ENCODE peak calls at places on chromosome 3, in four cellular contexts. O, Q, S and U are unnamed samples.

GRCh38 chr3:184351511-184352148 is 9.8 kb downstream of the CLCN2 start:
- DNase-seq in S (no peak), Q (no peak), O (no peak), U (no peak)

GRCh38 chr3:25423780-25424179 is 4.3 kb upstream of the RARB start:
- DNase-seq in O (no peak), S (no peak), Q (no peak), U (no peak)

GRCh38 chr3:73094127-73094526 is 32.7 kb downstream of the EBLN2 start:
- DNase-seq in Q (no peak), O (no peak), S (no peak), U (no peak)

GRCh38 chr3:132220986-132221385 is 96.2 kb upstream of the ACP3 start:
- DNase-seq in S (no peak), Q (no peak), O (no peak), U (no peak)

GRCh38 chr3:62318752-62319569 is 54.4 kb downstream of the FEZF2 start:
- DNase-seq in S (peak; percentile 96), O (peak; percentile 85), Q (peak; percentile 70), U (peak; percentile 91)

GRCh38 chr3:64084640-64085039 is 61.3 kb upstream of the PSMD6 start:
- DNase-seq in S (no peak), Q (no peak), O (no peak), U (no peak)

GRCh38 chr3:5295191-5295690 is 107.7 kb downstream of the EDEM1 start:
- DNase-seq in O (no peak), S (no peak), Q (no peak), U (no peak)

GRCh38 chr3:31291818-31292217 is 240.9 kb upstream of the STT3B start:
- DNase-seq in O (no peak), Q (no peak), S (no peak), U (no peak)

GRCh38 chr3:186849392-186849975 is 7.0 kb downstream of the ADIPOQ start:
- DNase-seq in S (peak; percentile 54), O (no peak), Q (no peak), U (no peak)

GRCh38 chr3:79139395-79140060 is 628.3 kb downstream of the ROBO1 start:
- DNase-seq in Q (no peak), O (no peak), S (no peak), U (no peak)

GRCh38 chr3:113912551-113913246 is 35.1 kb upstream of the ZDHHC23 start:
- DNase-seq in O (no peak), S (peak; percentile 73), Q (no peak), U (no peak)

GRCh38 chr3:184551103-184551502 is 10.5 kb upstream of the EPHB3 start:
- DNase-seq in S (no peak), O (no peak), Q (no peak), U (no peak)

GRCh38 chr3:128385080-128385832 is 81.4 kb downstream of the DNAJB8 start:
- DNase-seq in Q (peak; percentile 70), O (peak; percentile 77), S (no peak), U (peak; percentile 91)

GRCh38 chr3:172140499-172141391 is 101.4 kb downstream of the FNDC3B start:
- DNase-seq in Q (peak; percentile 61), O (peak; percentile 58), S (no peak), U (no peak)

GRCh38 chr3:125556314-125556713 is 36.3 kb upstream of the SNX4 start:
- DNase-seq in S (no peak), O (no peak), Q (no peak), U (no peak)

GRCh38 chr3:43641306-43642114 is 19.7 kb upstream of the ANO10 start:
- DNase-seq in O (no peak), S (no peak), Q (no peak), U (no peak)

DNA sequence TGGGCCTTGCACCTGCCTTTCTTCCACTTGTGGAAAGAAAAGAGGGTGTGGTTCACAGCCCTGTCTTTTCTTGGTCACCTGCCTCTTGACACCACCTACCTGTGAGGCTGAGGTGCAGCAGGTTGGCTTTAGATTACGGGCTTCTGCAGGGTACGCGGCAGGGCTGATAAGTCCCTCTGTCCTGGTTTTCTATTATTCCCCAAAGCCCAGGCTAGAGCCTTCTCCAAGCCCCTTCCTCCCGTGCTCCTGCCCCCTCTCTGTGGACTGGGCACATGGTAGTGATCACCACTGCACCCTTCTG is 44.8 kb upstream of the HACD2 start:
- DNase-seq in Q (no peak), O (no peak), S (no peak), U (no peak)
- H3K4me1 ChIP-seq in Q (peaks cover 23% of the 10 kb centered on the region), O (no peaks in the 10 kb centered on the region), S (peaks cover 18% of the 10 kb centered on the region), U (peaks cover 4% of the 10 kb centered on the region)

GRCh38 chr3:48400824-48401433 is 28.9 kb downstream of the FBXW12 start:
- DNase-seq in S (peak; percentile 70), Q (no peak), O (peak; percentile 56), U (peak; percentile 55)
- H3K27ac ChIP-seq in S (no peak overlapping the region), Q (no peak overlapping the region), O (no peak overlapping the region), U (no peak overlapping the region)

DNA sequence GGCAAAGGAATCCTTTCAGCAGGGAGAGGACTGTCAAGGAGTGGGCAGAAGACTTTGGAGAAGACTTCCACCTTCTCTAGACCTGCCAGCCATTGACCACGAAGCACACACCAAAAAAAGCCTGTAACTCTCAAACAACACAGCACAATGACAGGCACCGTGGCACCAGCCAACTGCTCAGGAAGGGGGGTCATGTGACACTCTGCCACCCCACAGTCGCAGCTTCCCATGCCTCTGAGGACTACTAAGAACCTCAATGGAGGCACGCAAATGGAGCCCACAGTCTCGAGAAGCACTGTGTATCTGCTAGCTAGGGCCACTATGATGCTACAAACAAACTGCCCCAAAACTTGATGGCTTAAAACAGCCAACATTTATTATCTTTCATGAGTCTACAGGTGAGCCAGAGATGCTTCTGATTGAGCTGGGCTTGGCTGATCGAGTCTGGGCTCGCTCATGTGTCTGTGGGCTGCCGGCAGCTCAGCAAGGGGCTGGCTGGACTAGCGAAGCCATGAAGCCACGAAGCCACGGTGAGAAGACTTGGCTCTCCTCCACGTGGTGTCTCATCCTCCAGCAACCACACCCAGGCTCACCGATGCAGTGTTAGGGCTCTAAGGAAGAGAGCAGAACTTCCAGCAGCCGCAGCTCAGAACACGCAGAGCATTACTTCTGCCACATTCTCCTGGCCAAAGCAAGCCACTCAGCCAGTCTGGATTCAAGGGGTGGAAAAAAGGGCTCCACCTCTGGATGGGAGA is 171.6 kb upstream of the IQSEC1 start:
- DNase-seq in Q (no peak), O (no peak), S (no peak), U (no peak)
- H3K27me3 ChIP-seq in Q (no peaks in the 10 kb centered on the region), O (no peaks in the 10 kb centered on the region), S (no peaks in the 10 kb centered on the region), U (no peaks in the 10 kb centered on the region)

DNA sequence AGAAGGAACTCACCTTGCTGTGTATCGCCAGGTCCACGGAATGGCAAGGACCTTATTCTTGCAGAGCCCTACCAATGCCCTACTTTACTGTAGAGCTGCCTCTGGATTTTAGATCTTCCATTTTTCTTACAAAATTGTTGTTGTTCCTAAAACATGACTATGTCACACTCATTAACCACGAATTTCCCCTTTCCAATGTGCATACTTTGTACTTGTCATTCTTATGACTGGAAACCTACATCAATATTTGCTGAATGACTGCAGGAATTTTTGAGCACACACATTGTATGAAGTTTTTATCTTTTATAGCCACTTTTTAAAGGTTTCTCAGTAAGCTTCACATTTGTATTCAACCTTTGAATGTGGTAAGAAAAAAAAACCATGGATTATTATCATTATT is 35.9 kb upstream of the CMSS1 start:
- DNase-seq in S (no peak), Q (no peak), O (no peak), U (no peak)
- H3K4me1 ChIP-seq in S (no peaks in the 10 kb centered on the region), Q (no peaks in the 10 kb centered on the region), O (no peaks in the 10 kb centered on the region), U (no peaks in the 10 kb centered on the region)

GRCh38 chr3:16132926-16133325 is 41.6 kb upstream of the GALNT15 start:
- DNase-seq in O (peak; percentile 57), S (no peak), Q (no peak), U (peak; percentile 68)
- H3K27ac ChIP-seq in O (peak overlapping the region; percentile 55), S (no peak overlapping the region), Q (no peak overlapping the region), U (no peak overlapping the region)